ENCODE peak calls at places on chromosomes 13 and 19, in four cellular contexts. One of them, this sample, is unnamed.

GRCh38 chr19:1239796-1240737 is 1.5 kb upstream of the ATP5F1D start:
- DNase-seq in right lobe of liver: peak
- DNase-seq in AG04450: peak
- DNase-seq in cardiac muscle cell: peak
- DNase-seq in this sample: peak

GRCh38 chr13:92974905-92975429 is 251.6 kb upstream of the GPC6 start:
- DNase-seq in right lobe of liver: no peak
- DNase-seq in AG04450: no peak
- DNase-seq in cardiac muscle cell: no peak
- DNase-seq in this sample: no peak

GRCh38 chr19:38193445-38193844 is 30.6 kb downstream of the DPF1 start:
- DNase-seq in right lobe of liver: no peak
- DNase-seq in AG04450: no peak
- DNase-seq in cardiac muscle cell: no peak
- DNase-seq in this sample: no peak

GRCh38 chr13:28754698-28755545 is 36.2 kb upstream of the SLC46A3 start:
- DNase-seq in right lobe of liver: peak
- DNase-seq in AG04450: no peak
- DNase-seq in cardiac muscle cell: peak
- DNase-seq in this sample: peak

GRCh38 chr19:45470147-45471081 is 2.6 kb downstream of the FOSB start:
- DNase-seq in right lobe of liver: no peak
- DNase-seq in AG04450: no peak
- DNase-seq in cardiac muscle cell: peak
- DNase-seq in this sample: no peak

GRCh38 chr13:20404488-20405222 is 121.0 kb downstream of the CRYL1 start:
- DNase-seq in right lobe of liver: no peak
- DNase-seq in AG04450: no peak
- DNase-seq in cardiac muscle cell: no peak
- DNase-seq in this sample: no peak

GRCh38 chr19:10510301-10510802 is 6.9 kb downstream of the S1PR5 start:
- DNase-seq in right lobe of liver: no peak
- DNase-seq in AG04450: no peak
- DNase-seq in cardiac muscle cell: no peak
- DNase-seq in this sample: no peak

GRCh38 chr13:38173403-38173802 is 176.2 kb upstream of the UFM1 start:
- DNase-seq in right lobe of liver: no peak
- DNase-seq in AG04450: no peak
- DNase-seq in cardiac muscle cell: no peak
- DNase-seq in this sample: no peak

GRCh38 chr19:1860133-1860775 is 3.1 kb downstream of the KLF16 start:
- DNase-seq in right lobe of liver: peak
- DNase-seq in AG04450: no peak
- DNase-seq in cardiac muscle cell: peak
- DNase-seq in this sample: peak

GRCh38 chr13:59176775-59177174 is 987.0 kb downstream of the DIAPH3 start:
- DNase-seq in right lobe of liver: no peak
- DNase-seq in AG04450: no peak
- DNase-seq in cardiac muscle cell: no peak
- DNase-seq in this sample: peak

GRCh38 chr13:106103779-106104178 is 431.7 kb downstream of the EFNB2 start:
- DNase-seq in right lobe of liver: no peak
- DNase-seq in AG04450: no peak
- DNase-seq in cardiac muscle cell: peak
- DNase-seq in this sample: peak

DNA sequence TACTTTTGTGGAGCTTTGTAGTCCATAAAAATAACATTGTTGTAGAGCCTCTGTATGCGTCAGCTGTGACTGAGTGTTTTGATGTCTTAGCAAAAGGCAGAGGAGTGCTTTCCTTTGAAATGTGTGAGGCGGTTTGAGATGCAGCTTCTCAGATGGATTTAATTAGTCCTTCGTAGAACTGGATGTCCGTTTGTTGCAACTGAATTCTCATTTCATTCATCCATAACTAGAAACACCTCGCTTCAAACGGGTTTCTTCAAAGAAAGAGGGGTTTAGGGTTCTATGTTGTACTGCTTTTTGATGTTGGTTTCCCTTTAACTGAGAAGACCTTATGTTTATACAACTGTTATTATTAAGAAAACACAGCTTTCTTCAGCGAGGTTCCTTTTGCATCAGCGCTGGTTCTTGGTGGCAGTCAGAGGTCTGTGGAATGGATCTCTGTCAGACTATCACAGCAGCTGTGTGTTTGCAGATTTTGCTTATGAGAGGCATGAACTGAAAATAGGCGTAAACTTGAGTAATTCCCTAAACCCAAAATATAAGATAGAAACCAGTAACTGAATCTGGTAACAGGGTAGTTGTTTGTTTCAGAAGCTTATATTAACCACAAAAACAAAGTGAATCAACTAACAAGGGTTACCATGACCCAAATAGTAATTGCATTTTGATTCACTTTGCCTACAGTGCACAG is 194.4 kb downstream of the GGACT start:
- DNase-seq in right lobe of liver: no peak
- DNase-seq in AG04450: peak
- DNase-seq in cardiac muscle cell: peak
- DNase-seq in this sample: no peak
- H3K27ac ChIP-seq in right lobe of liver: no peak
- H3K27ac ChIP-seq in AG04450: peak
- H3K27ac ChIP-seq in cardiac muscle cell: no peak
- H3K27ac ChIP-seq in this sample: no peak

DNA sequence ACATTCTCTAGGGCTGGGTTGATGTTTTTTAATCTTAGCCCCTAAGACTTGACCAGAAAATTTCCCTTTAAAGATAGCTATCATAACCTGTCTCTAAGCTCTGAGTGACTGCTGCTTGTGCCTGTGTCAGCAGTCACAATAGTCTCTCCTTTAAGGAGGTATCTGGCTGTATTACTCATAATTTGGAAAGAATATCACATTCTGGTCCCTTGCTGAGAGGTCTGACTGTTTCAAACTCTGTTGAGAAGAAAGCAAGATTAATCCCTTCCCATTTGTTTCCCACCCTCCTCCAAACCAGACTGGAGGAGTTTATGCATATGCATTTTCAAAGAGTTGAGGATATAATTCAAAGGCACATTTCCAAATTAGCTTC is 2.3 kb downstream of the HTR2A start:
- DNase-seq in right lobe of liver: no peak
- DNase-seq in AG04450: no peak
- DNase-seq in cardiac muscle cell: peak
- DNase-seq in this sample: no peak
- H3K27ac ChIP-seq in right lobe of liver: no peak
- H3K27ac ChIP-seq in AG04450: no peak
- H3K27ac ChIP-seq in cardiac muscle cell: no peak
- H3K27ac ChIP-seq in this sample: no peak

DNA sequence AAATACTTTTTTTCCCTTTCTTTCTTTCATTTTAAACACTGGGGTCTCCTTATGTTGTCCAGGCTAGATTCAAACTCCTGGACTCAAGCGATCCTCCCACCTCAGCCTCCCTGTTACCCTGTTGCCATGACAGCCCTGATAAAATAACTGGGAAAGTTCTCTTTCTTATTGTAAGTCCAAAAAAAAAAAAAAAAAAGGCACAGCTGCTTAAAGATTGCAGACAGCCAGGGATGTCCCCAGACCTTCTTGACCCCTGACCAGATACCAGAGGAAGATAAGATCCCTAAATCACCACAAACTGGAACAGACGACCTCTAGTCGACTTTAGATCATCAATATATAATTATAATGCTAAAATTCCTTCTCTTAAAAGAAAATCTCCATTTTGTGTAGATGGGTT is 1.1 kb upstream of the MVB12A start:
- DNase-seq in right lobe of liver: no peak
- DNase-seq in AG04450: no peak
- DNase-seq in cardiac muscle cell: peak
- DNase-seq in this sample: no peak
- H3K27ac ChIP-seq in right lobe of liver: no peak
- H3K27ac ChIP-seq in AG04450: no peak
- H3K27ac ChIP-seq in cardiac muscle cell: peak
- H3K27ac ChIP-seq in this sample: no peak

DNA sequence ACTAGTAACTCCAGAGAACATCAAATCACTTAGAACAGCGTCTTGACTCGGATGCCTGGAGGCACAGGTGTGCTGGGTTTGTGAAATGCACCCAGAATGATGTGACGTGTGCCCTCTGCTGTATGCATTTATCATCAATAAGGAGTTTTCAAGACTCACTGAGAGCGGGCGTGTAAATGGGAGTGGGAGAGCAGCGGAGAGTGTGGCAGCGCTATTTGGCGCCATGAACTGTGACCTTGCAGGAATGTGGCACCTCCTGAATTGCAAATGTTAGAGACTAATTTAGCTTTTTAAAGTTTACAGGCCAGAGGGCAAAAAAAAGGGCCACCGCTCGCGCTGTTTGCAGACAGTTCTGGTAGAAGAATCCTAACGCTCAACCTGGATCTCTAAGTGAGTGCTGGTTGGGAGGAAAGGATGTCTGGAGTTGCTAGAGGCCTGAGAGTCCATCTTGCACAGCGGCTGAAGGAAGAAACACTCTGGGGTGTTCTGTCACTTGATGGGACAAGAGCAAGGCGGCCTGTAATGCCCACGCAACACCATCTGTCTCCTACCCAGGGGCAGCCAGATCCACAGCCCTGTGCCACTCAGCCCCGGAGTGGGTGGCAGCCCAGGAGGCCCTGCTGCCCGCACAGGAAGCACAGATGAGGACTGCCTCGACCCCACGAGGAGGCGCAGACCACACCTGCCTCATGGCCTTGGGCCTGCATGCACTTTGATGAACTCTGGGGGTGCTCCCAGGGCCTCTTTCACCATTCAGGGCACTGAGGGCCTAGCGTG is 19.7 kb downstream of the RANBP3 start:
- DNase-seq in right lobe of liver: no peak
- DNase-seq in AG04450: no peak
- DNase-seq in cardiac muscle cell: no peak
- DNase-seq in this sample: no peak
- H3K27ac ChIP-seq in right lobe of liver: no peak
- H3K27ac ChIP-seq in AG04450: no peak
- H3K27ac ChIP-seq in cardiac muscle cell: peak
- H3K27ac ChIP-seq in this sample: no peak

DNA sequence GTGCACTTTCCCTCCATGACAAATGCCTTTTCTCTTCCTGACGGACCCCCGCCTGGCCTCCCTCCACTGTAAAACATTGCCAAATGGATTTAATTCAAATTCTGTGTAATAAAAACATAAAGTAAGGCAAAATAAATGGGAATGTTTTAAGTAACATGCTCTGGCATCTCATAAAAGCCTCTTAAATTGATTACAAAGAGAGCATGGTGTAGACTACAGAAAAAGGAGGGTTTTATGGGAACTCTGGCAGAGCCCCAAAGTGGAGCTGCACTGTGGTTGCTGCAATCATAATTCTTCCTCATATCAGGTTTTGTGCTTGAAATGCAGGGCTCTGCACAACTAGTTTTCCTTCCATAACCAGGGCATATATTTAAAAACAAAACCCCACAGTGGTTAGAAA is 44.3 kb upstream of the SIAH3 start:
- DNase-seq in right lobe of liver: no peak
- DNase-seq in AG04450: no peak
- DNase-seq in cardiac muscle cell: no peak
- DNase-seq in this sample: no peak
- H3K27ac ChIP-seq in right lobe of liver: no peak
- H3K27ac ChIP-seq in AG04450: no peak
- H3K27ac ChIP-seq in cardiac muscle cell: no peak
- H3K27ac ChIP-seq in this sample: no peak

GRCh38 chr13:89686171-89686570 is 1661.3 kb upstream of the MIR17HG start:
- DNase-seq in right lobe of liver: no peak
- DNase-seq in AG04450: no peak
- DNase-seq in cardiac muscle cell: no peak
- DNase-seq in this sample: no peak

GRCh38 chr13:89688908-89689307 is 1658.6 kb upstream of the MIR17HG start:
- DNase-seq in right lobe of liver: no peak
- DNase-seq in AG04450: no peak
- DNase-seq in cardiac muscle cell: peak
- DNase-seq in this sample: no peak

GRCh38 chr13:89687066-89687465 is 1660.4 kb upstream of the MIR17HG start:
- DNase-seq in right lobe of liver: no peak
- DNase-seq in AG04450: no peak
- DNase-seq in cardiac muscle cell: no peak
- DNase-seq in this sample: no peak
- H3K27ac ChIP-seq in right lobe of liver: no peak
- H3K27ac ChIP-seq in AG04450: no peak
- H3K27ac ChIP-seq in cardiac muscle cell: no peak
- H3K27ac ChIP-seq in this sample: no peak